ENCODE peak calls at places on chromosomes 12 and 14, in six cellular contexts. O is PC-3, R is MM.1S, M is GM23248, A is SK-N-SH, L is HCT116. U is an unnamed sample.
A peak's percentile ranks its signal among the peaks of the same experiment; 100 is the strongest.

GRCh38 chr12:32671930-32672785 is 6.9 kb upstream of the DNM1L start:
- DNase-seq in O (peak; percentile 63), R (peak; percentile 75), M (peak; percentile 85), A (peak; percentile 85), L (peak; percentile 46), U (peak; percentile 75)

GRCh38 chr14:105944632-105945610 is 418.5 kb downstream of the TMEM121 start:
- DNase-seq in O (peak; percentile 73), R (no peak), M (peak; percentile 9), A (peak; percentile 85), L (peak; percentile 34), U (peak; percentile 77)

GRCh38 chr12:63499567-63499966 is 168.7 kb downstream of the DPY19L2 start:
- DNase-seq in O (no peak), R (no peak), M (no peak), A (no peak), L (no peak), U (no peak)

GRCh38 chr12:109840349-109841073 is 7.3 kb upstream of the TRPV4 start:
- DNase-seq in O (peak; percentile 93), R (no peak), M (peak; percentile 29), A (no peak), L (peak; percentile 60), U (no peak)

GRCh38 chr12:108129017-108129812 is at the start of gene WSCD2:
- DNase-seq in O (peak; percentile 30), R (peak; percentile 42), M (peak; percentile 47), A (peak; percentile 90), L (peak; percentile 32), U (no peak)

GRCh38 chr14:73058923-73059311 is 583 bp downstream of the RBM25 start:
- DNase-seq in O (peak; percentile 45), R (no peak), M (peak; percentile 67), A (peak; percentile 62), L (no peak), U (peak; percentile 72)

GRCh38 chr12:130494736-130495135 is 157.0 kb downstream of the PIWIL1 start:
- DNase-seq in O (no peak), R (no peak), M (no peak), A (no peak), L (no peak), U (no peak)

GRCh38 chr12:42286741-42287140 is 39.2 kb downstream of the ZCRB1 start:
- DNase-seq in O (no peak), R (no peak), M (no peak), A (no peak), L (no peak), U (no peak)

DNA sequence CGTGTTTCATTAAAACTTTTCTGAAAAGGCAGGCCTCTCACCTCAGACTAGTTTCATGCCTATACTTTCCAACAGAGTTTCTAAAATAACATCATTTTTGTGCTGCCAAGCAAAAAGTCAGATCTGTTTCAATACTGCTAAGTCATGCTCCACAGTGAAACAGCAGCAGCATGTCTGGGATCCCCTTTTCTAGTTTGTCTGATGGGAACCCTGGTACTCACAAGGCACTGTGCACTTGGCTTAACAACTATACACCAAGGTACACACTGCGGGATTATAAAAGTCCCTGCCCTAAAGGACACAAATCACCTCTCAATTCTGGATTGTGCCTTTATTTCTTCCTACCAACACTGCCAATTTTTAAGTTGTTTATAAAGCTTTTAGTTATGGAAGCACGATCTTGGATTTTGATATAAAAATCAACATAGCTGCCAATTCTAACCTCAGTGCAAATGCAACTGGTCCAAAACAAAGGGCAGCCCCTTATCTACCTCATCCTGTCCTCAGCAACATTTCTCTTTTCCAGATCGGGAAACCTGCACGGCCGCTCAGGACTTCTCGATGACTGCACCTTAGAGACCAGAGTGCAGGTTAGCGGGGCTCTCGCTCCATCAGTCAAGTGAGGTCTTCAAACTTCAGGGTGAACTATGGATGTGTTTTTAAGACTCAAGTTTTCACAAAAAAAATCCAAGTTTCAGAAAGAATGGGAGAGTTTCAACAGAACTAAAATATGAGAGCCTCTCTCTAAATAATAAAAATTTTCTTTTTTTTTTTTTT is 1.7 kb upstream of the EIF5 start:
- DNase-seq in O (no peak), R (peak; percentile 9), M (no peak), A (no peak), L (no peak), U (peak; percentile 78)
- H3K9ac ChIP-seq in O (no peak overlapping the region), R (no peak overlapping the region), M (peak overlapping the region; percentile 99), A (peak overlapping the region; percentile 9), L (peak overlapping the region; percentile 98), U (peak overlapping the region; percentile 90)

DNA sequence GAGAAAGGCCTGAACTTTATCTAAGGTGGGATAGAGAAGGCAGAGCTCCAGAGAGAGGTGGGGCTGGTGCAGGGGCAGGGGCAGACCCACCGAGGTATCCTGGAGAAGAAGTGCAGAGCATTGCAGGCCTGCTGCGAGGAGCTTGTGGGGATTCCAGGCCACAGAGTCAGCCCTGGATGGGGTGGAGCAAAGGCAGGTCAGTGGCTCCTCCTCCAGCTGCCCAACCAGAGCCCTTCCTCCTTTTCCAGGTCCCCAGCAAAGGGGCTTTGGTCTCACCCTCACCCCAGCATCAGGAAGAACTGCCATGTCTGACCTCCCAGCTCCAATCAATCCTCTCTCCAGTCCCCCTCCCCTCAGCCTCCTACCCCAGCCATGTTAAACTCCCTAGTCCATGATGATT is 19.8 kb upstream of the ZNF740 start:
- DNase-seq in O (no peak), R (no peak), M (peak; percentile 10), A (no peak), L (no peak), U (no peak)
- H3K4me3 ChIP-seq in O (no peak overlapping the region), R (no peak overlapping the region), M (no peak overlapping the region), A (no peak overlapping the region), L (no peak overlapping the region), U (no peak overlapping the region)

DNA sequence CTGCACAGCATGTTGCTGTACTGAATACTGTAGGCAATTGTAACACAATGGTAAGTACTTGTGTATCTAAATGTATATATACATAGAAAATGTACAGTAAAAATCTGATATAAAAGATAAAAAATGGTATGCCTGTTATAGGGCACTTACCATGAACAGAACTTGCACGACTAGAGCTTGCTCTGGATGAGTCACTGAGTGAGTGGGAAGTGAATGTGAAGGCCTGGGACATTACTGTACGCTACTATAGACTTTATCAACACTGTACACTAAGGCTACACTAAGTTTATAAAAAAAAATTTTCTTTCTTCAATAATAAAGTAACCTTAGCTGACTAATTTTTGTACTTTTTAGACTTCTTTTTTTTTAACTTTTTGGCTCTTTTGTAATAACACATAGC is 24.2 kb upstream of the NEDD1 start:
- DNase-seq in O (peak; percentile 76), R (no peak), M (peak; percentile 91), A (no peak), L (no peak), U (no peak)
- H3K9me2 ChIP-seq in O (no peaks in the 10 kb centered on the region), R (no peaks in the 10 kb centered on the region), M (no peaks in the 10 kb centered on the region), A (no peaks in the 10 kb centered on the region), L (no peaks in the 10 kb centered on the region), U (no peaks in the 10 kb centered on the region)

GRCh38 chr12:27595231-27595642 is 71.2 kb downstream of the PPFIBP1 start:
- DNase-seq in O (peak; percentile 30), R (no peak), M (peak; percentile 88), A (peak; percentile 48), L (no peak), U (no peak)
- H3K9ac ChIP-seq in O (no peak overlapping the region), R (no peak overlapping the region), M (peak overlapping the region; percentile 64), A (peak overlapping the region; percentile 56), L (no peak overlapping the region), U (no peak overlapping the region)

DNA sequence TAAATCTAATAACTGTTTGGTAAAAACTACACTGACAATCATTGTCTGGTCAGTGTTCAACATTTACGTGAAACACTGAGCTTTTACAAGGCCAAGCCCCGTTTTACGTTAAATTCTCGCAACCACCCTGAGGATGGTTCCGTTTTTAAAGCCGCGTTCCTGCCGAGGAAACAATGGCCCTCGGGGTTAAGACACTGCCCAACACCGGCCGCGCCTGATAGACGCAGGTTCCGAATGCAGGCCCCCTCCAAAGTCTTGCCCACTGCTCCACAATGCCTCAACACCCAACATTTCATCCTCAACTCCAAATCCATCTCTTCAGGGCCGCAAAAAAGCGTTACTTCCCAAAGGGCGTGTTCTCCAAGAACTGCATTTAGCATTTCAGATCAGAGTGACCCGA is 953 bp upstream of the SNRPF start:
- DNase-seq in O (no peak), R (no peak), M (no peak), A (no peak), L (no peak), U (no peak)
- H3K4me3 ChIP-seq in O (no peak overlapping the region), R (no peak overlapping the region), M (no peak overlapping the region), A (no peak overlapping the region), L (no peak overlapping the region), U (peak overlapping the region; percentile 87)

DNA sequence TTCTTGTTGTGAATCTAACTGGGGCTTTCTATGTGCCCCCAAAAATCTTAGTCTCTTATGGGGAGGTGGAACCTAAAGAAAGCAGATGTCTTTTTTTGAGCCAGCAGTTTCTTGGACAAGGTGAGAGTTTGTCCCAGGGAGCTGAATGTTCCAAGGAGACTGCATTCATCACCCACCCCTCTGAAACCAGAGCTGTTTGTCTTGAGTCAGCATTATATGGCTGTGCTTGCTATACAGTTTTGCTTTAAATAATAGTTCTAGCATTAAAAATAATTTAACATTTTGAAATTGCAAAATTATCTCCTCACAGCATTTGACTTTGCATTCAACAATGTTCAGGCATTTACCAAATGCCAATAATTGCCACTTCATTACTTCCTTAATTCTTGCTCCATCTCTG is 813.3 kb downstream of the BCL11B start:
- DNase-seq in O (no peak), R (no peak), M (no peak), A (no peak), L (no peak), U (no peak)
- H3K9me2 ChIP-seq in O (no peaks in the 10 kb centered on the region), R (no peaks in the 10 kb centered on the region), M (no peaks in the 10 kb centered on the region), A (no peaks in the 10 kb centered on the region), L (no peaks in the 10 kb centered on the region), U (no peaks in the 10 kb centered on the region)

DNA sequence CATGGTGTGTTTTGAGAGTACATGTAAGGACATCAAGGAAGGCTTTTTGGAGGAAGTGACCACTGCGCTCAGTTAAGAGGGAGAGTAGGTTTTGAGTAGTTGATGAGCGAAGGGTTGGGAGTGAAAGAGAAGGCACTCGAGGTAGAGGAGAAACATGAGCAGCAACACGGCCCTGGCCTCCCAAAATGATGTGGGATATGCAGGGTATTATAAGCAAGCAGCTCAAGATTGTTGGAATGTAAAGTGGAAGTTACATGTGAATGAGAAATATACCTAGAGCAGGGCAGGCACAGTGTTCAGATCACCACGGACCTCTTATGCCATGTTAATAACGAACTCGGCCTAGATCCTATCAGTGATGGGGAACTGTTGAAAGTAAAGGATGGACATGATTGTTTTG is 2.1 kb upstream of the ARHGDIB start:
- DNase-seq in O (no peak), R (no peak), M (no peak), A (no peak), L (no peak), U (no peak)
- H3K9ac ChIP-seq in O (no peak overlapping the region), R (no peak overlapping the region), M (no peak overlapping the region), A (no peak overlapping the region), L (no peak overlapping the region), U (peak overlapping the region; percentile 88)

GRCh38 chr14:56180754-56181542 is 62.7 kb downstream of the PELI2 start:
- DNase-seq in O (no peak), R (no peak), M (no peak), A (no peak), L (no peak), U (no peak)
- H3K4me3 ChIP-seq in O (no peak overlapping the region), R (no peak overlapping the region), M (no peak overlapping the region), A (no peak overlapping the region), L (no peak overlapping the region), U (no peak overlapping the region)

GRCh38 chr12:51458635-51459034 is 34.0 kb downstream of the SLC4A8 start:
- DNase-seq in O (no peak), R (no peak), M (no peak), A (no peak), L (no peak), U (no peak)
- H3K9me2 ChIP-seq in O (no peaks in the 10 kb centered on the region), R (no peaks in the 10 kb centered on the region), M (no peaks in the 10 kb centered on the region), A (no peaks in the 10 kb centered on the region), L (no peaks in the 10 kb centered on the region), U (no peaks in the 10 kb centered on the region)

U was measured in Karpas-422.